ENCODE peak calls at places on chromosomes 3 and 15, in four cellular contexts. A is GM12878, M is HepG2, H is K562. V is an unnamed sample.

GRCh38 chr3:149131594-149131993 is 2.2 kb downstream of the HPS3 start:
- DNase-seq in H (no peak), A (no peak), M (no peak), V (no peak)

GRCh38 chr3:87209115-87209514 is 18.0 kb upstream of the CHMP2B start:
- DNase-seq in H (no peak), M (no peak), A (no peak), V (no peak)

GRCh38 chr3:55165704-55166103 is 237.8 kb upstream of the LRTM1 start:
- DNase-seq in H (no peak), M (no peak), A (no peak), V (no peak)

GRCh38 chr3:48567500-48567899 is 3.9 kb upstream of the UCN2 start:
- DNase-seq in H (no peak), A (no peak), M (no peak), V (no peak)

GRCh38 chr3:9704343-9705322 is 1.0 kb downstream of the CPNE9 start:
- DNase-seq in H (peak; percentile 78), M (peak; percentile 35), A (no peak), V (peak; percentile 81)

GRCh38 chr15:101288905-101289513 is 6.0 kb downstream of the SNRPA1 start:
- DNase-seq in H (peak; percentile 70), A (no peak), M (peak; percentile 50), V (peak; percentile 85)

GRCh38 chr15:40932625-40933519 is 3.7 kb downstream of the DLL4 start:
- DNase-seq in H (no peak), M (peak; percentile 75), A (no peak), V (no peak)

GRCh38 chr15:100570282-100570681 is 31.7 kb downstream of the LINS1 start:
- DNase-seq in M (no peak), H (peak; percentile 44), A (no peak), V (no peak)

GRCh38 chr3:197600796-197601565 is 45.2 kb upstream of the BDH1 start:
- DNase-seq in A (no peak), M (no peak), H (no peak), V (no peak)

GRCh38 chr3:179887566-179887965 is 149.2 kb downstream of the PEX5L start:
- DNase-seq in H (no peak), M (no peak), A (no peak), V (no peak)

GRCh38 chr3:122513386-122514122 is 1.2 kb downstream of the KPNA1 start:
- DNase-seq in A (no peak), H (no peak), M (no peak), V (no peak)

GRCh38 chr15:85592148-85592547 is 202.6 kb downstream of the KLHL25 start:
- DNase-seq in H (no peak), M (peak; percentile 27), A (no peak), V (no peak)

GRCh38 chr15:100730655-100731240 is 128.4 kb downstream of the ASB7 start:
- DNase-seq in H (no peak), A (no peak), M (no peak), V (no peak)

GRCh38 chr3:156377266-156377665 is 177.7 kb downstream of the SSR3 start:
- DNase-seq in A (no peak), M (no peak), H (no peak), V (no peak)

GRCh38 chr15:47897525-47897924 is 180.2 kb downstream of the SEMA6D start:
- DNase-seq in M (no peak), A (no peak), H (no peak), V (no peak)

GRCh38 chr3:124770341-124771082 is 40.3 kb downstream of the UMPS start:
- DNase-seq in M (no peak), H (no peak), A (no peak), V (no peak)

GRCh38 chr3:57952208-57952631 is 56.0 kb upstream of the FLNB start:
- DNase-seq in M (peak; percentile 49), H (peak; percentile 22), A (no peak), V (no peak)

GRCh38 chr15:80208758-80209734 is 43.0 kb downstream of the CTXND1 start:
- DNase-seq in M (no peak), H (no peak), A (no peak), V (no peak)

GRCh38 chr3:173538410-173538809 is 140.9 kb downstream of the NLGN1 start:
- DNase-seq in M (no peak), A (no peak), H (no peak), V (peak; percentile 0)

GRCh38 chr3:4908066-4908768 is 71.0 kb upstream of the BHLHE40 start:
- DNase-seq in A (no peak), M (no peak), H (no peak), V (no peak)

GRCh38 chr3:143201066-143201465 is 81.5 kb downstream of the CHST2 start:
- DNase-seq in H (no peak), A (no peak), M (no peak), V (no peak)

GRCh38 chr3:143203142-143203541 is 83.6 kb downstream of the CHST2 start:
- DNase-seq in H (no peak), A (no peak), M (no peak), V (no peak)

GRCh38 chr3:143206955-143207337 is 87.4 kb downstream of the CHST2 start:
- DNase-seq in A (no peak), M (no peak), H (no peak), V (no peak)

GRCh38 chr3:143201870-143202269 is 82.3 kb downstream of the CHST2 start:
- DNase-seq in H (no peak), M (no peak), A (no peak), V (no peak)

DNA sequence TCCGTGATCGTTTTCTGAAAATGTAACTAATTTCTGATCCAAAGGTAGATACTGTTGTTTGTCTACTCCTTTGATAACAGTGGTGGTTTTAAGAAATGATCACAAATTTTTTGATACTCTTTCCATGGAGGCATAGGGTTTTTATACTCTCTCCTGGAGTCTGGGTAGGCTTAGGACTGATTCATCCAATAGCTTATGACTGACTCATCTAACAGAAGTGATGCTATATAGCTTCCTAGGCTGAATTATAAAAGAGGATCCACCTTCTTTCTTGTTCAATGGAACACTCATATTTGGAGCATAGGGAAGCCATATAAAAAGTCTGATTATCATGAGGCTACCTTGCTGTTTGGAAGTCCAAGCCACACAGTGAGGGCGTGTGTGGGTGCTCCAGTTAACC is 84.3 kb downstream of the CHST2 start:
- DNase-seq in A (no peak), H (no peak), M (no peak), V (no peak)
- TF ChIP-seq SMC3 in A (no peak), H (no peak), M (no peak), V (no peak)

DNA sequence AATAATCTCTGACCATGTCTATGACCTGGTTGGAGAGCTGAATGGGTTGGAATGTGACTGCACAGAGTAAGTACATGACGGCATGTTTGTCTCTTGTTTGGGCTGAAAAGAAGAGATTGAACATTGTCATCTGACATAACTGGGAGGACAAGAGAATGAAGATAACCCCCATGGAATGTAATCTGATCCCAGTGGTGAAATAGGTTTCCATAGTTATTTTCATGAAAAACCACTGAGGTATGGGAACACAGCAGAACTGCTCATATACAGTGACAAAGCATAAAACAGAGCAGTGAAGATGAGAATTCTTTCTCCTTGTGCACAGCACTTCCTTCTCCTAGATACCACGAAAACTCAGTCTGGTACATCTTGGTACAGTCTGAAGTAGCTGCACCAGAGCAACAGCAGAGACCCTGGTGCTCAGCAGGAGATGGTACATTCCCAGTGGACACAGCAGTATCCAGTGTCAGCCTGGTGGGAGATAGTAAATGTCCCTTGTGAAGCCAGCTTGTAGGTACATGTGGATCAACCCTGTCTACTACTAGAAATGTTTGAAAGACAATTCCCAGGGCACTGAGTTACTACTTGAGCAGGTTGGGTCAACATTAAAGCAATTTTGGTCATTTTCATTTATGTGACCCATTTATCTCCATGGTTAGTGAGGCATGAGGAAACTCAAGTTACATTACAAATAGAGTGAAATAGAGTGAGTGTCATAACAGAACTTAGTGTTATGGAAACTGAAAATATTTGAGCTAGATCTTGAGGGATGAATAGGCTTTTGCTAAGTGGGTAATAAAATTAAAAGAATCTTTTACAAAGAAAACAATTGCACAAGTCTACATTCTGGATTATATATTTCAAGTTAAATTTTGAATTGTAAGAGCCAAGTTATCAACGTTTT is 178.3 kb downstream of the SUCNR1 start:
- DNase-seq in M (peak; percentile 5), A (no peak), H (peak; percentile 9), V (peak; percentile 12)
- TF ChIP-seq ESRRA in M (no peak), A (no peak), H (no peak), V (no peak)

DNA sequence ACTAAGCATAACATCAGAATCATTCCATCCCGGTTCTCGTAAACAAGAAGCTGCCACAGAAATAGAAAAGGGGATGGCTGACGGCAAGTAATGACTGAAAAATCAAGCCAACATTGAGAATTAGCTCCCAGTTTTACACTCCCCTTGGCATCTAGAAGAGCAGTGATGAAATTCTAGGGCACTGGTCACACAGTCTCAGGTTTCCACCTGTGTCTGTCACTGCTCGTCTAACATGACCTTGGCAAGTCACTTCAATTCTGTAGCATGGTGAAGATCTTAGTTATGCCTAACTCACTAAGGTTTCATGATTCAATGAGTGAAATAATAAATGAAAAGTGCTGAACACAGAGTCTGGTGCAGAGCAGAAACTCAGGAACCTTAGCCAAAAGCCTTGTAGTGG is 272.3 kb upstream of the ARRDC4 start:
- DNase-seq in A (no peak), M (no peak), H (no peak), V (no peak)
- TF ChIP-seq SMC3 in A (no peak), M (no peak), H (no peak), V (no peak)

GRCh38 chr3:186806173-186807055 is at the start of gene RFC4:
- DNase-seq in H (peak; percentile 84), A (no peak), M (peak; percentile 72), V (peak; percentile 63)
- TF ChIP-seq ESRRA in H (peak; percentile 76), A (no peak), M (peak; percentile 37), V (no peak)

GRCh38 chr3:182837855-182838454 is 44.7 kb downstream of the ATP11B start:
- DNase-seq in A (no peak), M (peak; percentile 20), H (no peak), V (no peak)
- TF ChIP-seq SMC3 in A (peak; percentile 44), M (peak; percentile 16), H (peak; percentile 22), V (peak; percentile 24)

GRCh38 chr15:77531191-77532000 is 101.3 kb downstream of the LINGO1 start:
- DNase-seq in H (no peak), A (no peak), M (no peak), V (no peak)
- TF ChIP-seq ESRRA in H (no peak), A (no peak), M (no peak), V (no peak)

GRCh38 chr3:38110314-38111050 is 26.4 kb downstream of the ACAA1 start:
- DNase-seq in A (no peak), M (no peak), H (no peak), V (no peak)
- TF ChIP-seq SMC3 in A (no peak), M (no peak), H (no peak), V (no peak)

GRCh38 chr3:141114179-141114745 is 63.1 kb downstream of the SPSB4 start:
- DNase-seq in H (no peak), A (no peak), M (no peak), V (no peak)
- TF ChIP-seq ESRRA in H (no peak), A (no peak), M (no peak), V (no peak)

DNA sequence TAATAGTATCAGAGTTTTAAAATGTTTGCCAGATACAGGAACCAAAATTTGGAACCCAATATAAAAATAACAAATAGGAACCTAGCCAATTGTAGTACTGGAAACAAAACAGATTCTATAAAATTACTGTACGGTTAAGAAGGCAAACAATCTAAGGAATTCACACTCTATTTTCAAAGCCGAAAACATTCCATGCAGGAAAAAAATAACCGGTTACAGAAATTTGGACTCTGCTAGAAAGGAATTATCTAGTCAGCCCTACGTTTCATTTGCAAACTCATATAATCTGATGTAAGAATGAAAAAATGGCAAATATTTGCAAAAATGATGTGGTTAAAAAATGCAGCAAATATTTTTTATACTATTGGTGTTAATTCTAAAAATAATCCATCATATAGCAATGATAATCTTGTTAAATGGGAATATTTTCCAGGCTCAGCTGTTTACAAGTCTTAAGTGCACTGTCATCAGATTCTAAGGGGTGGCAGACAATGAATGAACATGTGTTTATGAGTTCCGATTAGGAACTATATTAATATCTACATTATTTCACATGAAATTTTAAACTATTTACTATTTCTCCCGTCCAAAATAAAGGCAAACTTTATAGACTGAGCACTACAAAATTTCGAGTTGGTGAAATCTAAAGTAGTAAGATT is 58.1 kb downstream of the DCBLD2 start:
- DNase-seq in M (no peak), A (no peak), H (no peak), V (no peak)
- TF ChIP-seq SMC3 in M (no peak), A (no peak), H (no peak), V (no peak)